ENCODE peak calls at places on chromosomes 4 and X, in five cellular contexts. S is fibroblast of the aortic adventitia, J is GM06990, C is astrocyte of the spinal cord, G is lower leg skin. A is an unnamed sample.

GRCh38 chr4:96097693-96098092 is 257.8 kb downstream of the PDHA2 start:
- DNase-seq in G (no peak), C (no peak), J (no peak), S (no peak), A (no peak)

GRCh38 chr4:1766336-1767057 is 26.6 kb upstream of the FGFR3 start:
- DNase-seq in J (no peak), S (no peak), C (no peak), G (no peak), A (no peak)

GRCh38 chr4:169205146-169205806 is 65.5 kb downstream of the SH3RF1 start:
- DNase-seq in G (no peak), S (peak; percentile 82), J (no peak), C (no peak), A (no peak)

GRCh38 chrX:81120936-81121351 is 80.8 kb downstream of the HMGN5 start:
- DNase-seq in J (peak; percentile 46), C (peak; percentile 67), G (no peak), S (peak; percentile 53), A (peak; percentile 79)

GRCh38 chrX:96438803-96439202 is 245.8 kb upstream of the DIAPH2 start:
- DNase-seq in S (no peak), J (no peak), C (no peak), G (no peak), A (no peak)

GRCh38 chrX:31543565-31544125 is 471.8 kb upstream of the FTHL17 start:
- DNase-seq in S (peak; percentile 19), J (no peak), C (no peak), G (no peak), A (no peak)

GRCh38 chr4:154908168-154908567 is 127.1 kb downstream of the RBM46 start:
- DNase-seq in G (no peak), C (peak; percentile 9), S (no peak), J (no peak), A (peak; percentile 4)

GRCh38 chr4:102586002-102586643 is 85.0 kb downstream of the NFKB1 start:
- DNase-seq in S (no peak), J (peak; percentile 20), C (no peak), G (no peak), A (no peak)

GRCh38 chrX:23035493-23035892 is 35.7 kb downstream of the DDX53 start:
- DNase-seq in C (no peak), G (no peak), S (no peak), J (no peak), A (no peak)

GRCh38 chrX:7390446-7390845 is 242.5 kb upstream of the PUDP start:
- DNase-seq in J (no peak), G (no peak), C (no peak), S (no peak), A (no peak)

GRCh38 chrX:47212381-47213293 is 5.8 kb upstream of the CDK16 start:
- DNase-seq in C (no peak), S (no peak), G (no peak), J (no peak), A (no peak)

GRCh38 chr4:8185930-8186329 is 13.2 kb upstream of the SH3TC1 start:
- DNase-seq in C (peak; percentile 51), G (no peak), J (no peak), S (no peak), A (no peak)

GRCh38 chr4:159401791-159402380 is 299.0 kb downstream of the RAPGEF2 start:
- DNase-seq in S (peak; percentile 44), C (peak; percentile 89), G (no peak), J (no peak), A (peak; percentile 69)

GRCh38 chr4:15729910-15730533 is 27.2 kb downstream of the BST1 start:
- DNase-seq in S (peak; percentile 67), J (no peak), G (no peak), C (peak; percentile 51), A (peak; percentile 67)

GRCh38 chr4:5398056-5398455 is 310.3 kb downstream of the EVC2 start:
- DNase-seq in S (no peak), J (no peak), G (no peak), C (no peak), A (no peak)

GRCh38 chrX:38347136-38347535 is 5.3 kb upstream of the OTC start:
- DNase-seq in J (no peak), S (peak; percentile 56), G (no peak), C (peak; percentile 49), A (peak; percentile 71)

GRCh38 chr4:178086324-178086723 is 644.1 kb upstream of the AGA start:
- DNase-seq in J (no peak), G (no peak), C (no peak), S (no peak), A (peak; percentile 10)

GRCh38 chrX:9343971-9344370 is 120.9 kb upstream of the TBL1X start:
- DNase-seq in J (no peak), G (no peak), C (no peak), S (no peak), A (no peak)

GRCh38 chrX:20947411-20947912 is 426.8 kb upstream of the CNKSR2 start:
- DNase-seq in J (no peak), C (no peak), S (no peak), G (no peak), A (no peak)

GRCh38 chr4:98574816-98575215 is 83.6 kb downstream of the TSPAN5 start:
- DNase-seq in S (no peak), C (no peak), G (no peak), J (no peak), A (no peak)

GRCh38 chr4:102815981-102816380 is 11.4 kb downstream of the UBE2D3 start:
- DNase-seq in C (peak; percentile 86), S (peak; percentile 74), G (no peak), J (no peak), A (peak; percentile 51)

GRCh38 chr4:107643021-107643420 is 77.0 kb downstream of the PAPSS1 start:
- DNase-seq in J (no peak), S (no peak), G (no peak), C (no peak), A (no peak)

GRCh38 chr4:83959160-83959559 is 423.3 kb downstream of the GPAT3 start:
- DNase-seq in G (no peak), S (no peak), C (no peak), J (no peak), A (no peak)

GRCh38 chr4:83962492-83962891 is 426.6 kb downstream of the GPAT3 start:
- DNase-seq in J (no peak), G (no peak), C (no peak), S (no peak), A (no peak)

GRCh38 chr4:83964996-83965541 is 429.2 kb downstream of the GPAT3 start:
- DNase-seq in C (peak; percentile 57), J (peak; percentile 6), G (no peak), S (peak; percentile 64), A (peak; percentile 21)

GRCh38 chr4:83961575-83961974 is 425.7 kb downstream of the GPAT3 start:
- DNase-seq in C (peak; percentile 34), S (peak; percentile 52), J (no peak), G (no peak), A (peak; percentile 39)
- TF ChIP-seq CTCF in C (no peak), S (peak; percentile 36), J (no peak), G (no peak), A (peak; percentile 41)

DNA sequence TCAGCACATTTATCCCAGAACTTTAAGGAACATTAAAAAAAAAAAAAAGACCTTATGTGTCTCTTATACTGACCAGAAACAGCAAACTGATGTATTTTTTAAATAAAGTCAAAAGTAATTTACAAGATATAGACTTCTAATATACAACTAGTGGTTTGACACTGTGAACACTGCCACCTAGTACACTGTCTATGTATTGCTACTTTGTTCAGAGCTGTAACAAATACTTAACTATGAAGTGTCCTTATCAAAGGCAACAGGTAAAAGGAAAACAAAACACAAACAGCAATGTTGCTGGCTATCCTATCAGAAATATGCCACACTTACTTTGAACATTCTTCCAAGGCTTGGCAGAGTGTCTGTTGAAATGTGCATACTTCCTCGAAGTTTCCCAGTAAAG is 60.4 kb downstream of the CD40LG start:
- DNase-seq in J (no peak), S (peak; percentile 21), G (no peak), C (peak; percentile 6), A (peak; percentile 20)
- TF ChIP-seq CTCF in J (peak; percentile 52), S (peak; percentile 49), G (no peak), C (peak; percentile 38), A (peak; percentile 51)

GRCh38 chr4:41437264-41437566 is 100.7 kb upstream of the LIMCH1 start:
- DNase-seq in S (no peak), C (no peak), G (no peak), J (no peak), A (no peak)
- TF ChIP-seq CTCF in S (no peak), C (no peak), G (no peak), J (no peak), A (no peak)

GRCh38 chr4:24793219-24794005 is 2.0 kb upstream of the SOD3 start:
- DNase-seq in G (no peak), J (no peak), C (no peak), S (peak; percentile 40), A (peak; percentile 54)
- TF ChIP-seq CTCF in G (no peak), J (peak; percentile 14), C (peak; percentile 40), S (peak; percentile 34), A (peak; percentile 52)

GRCh38 chr4:99887837-99888236 is 6.4 kb downstream of the LAMTOR3 start:
- DNase-seq in C (no peak), S (peak; percentile 63), G (no peak), J (no peak), A (no peak)

GRCh38 chr4:99885687-99886086 is 8.5 kb downstream of the LAMTOR3 start:
- DNase-seq in C (no peak), G (no peak), S (no peak), J (no peak), A (no peak)

GRCh38 chr4:99879458-99879857 is 14.8 kb downstream of the LAMTOR3 start:
- DNase-seq in G (no peak), S (no peak), J (no peak), C (no peak), A (peak; percentile 61)

GRCh38 chr4:99886146-99886545 is 8.1 kb downstream of the LAMTOR3 start:
- DNase-seq in G (no peak), J (no peak), C (peak; percentile 79), S (peak; percentile 70), A (peak; percentile 29)

GRCh38 chr4:99885063-99885664 is 9.1 kb downstream of the LAMTOR3 start:
- DNase-seq in S (peak; percentile 60), C (peak; percentile 59), G (no peak), J (peak; percentile 36), A (peak; percentile 64)
- TF ChIP-seq CTCF in S (peak; percentile 43), C (peak; percentile 53), G (no peak), J (peak; percentile 55), A (peak; percentile 39)

GRCh38 chrX:77446029-77446585 is 1.1 kb upstream of the FGF16 start:
- DNase-seq in G (no peak), C (no peak), J (no peak), S (no peak), A (no peak)
- TF ChIP-seq CTCF in G (no peak), C (peak; percentile 35), J (peak; percentile 38), S (peak; percentile 34), A (no peak)